ENCODE peak calls at places on chromosomes 2 and 18, in five cellular contexts. H is WTC11, N is HepG2, Q is K562, L is H1. I is an unnamed sample.

GRCh38 chr2:120539937-120540718 is 194.2 kb downstream of the INHBB start:
- DNase-seq in N (peak), Q (no peak), H (no peak), L (no peak), I (no peak)

GRCh38 chr2:241720560-241720959 is 13.9 kb upstream of the D2HGDH start:
- DNase-seq in H (no peak), L (no peak), N (no peak), Q (no peak), I (no peak)

GRCh38 chr2:175806115-175806470 is 196.0 kb downstream of the LNPK start:
- DNase-seq in N (no peak), L (no peak), H (no peak), Q (no peak), I (no peak)

GRCh38 chr2:211468881-211469280 is 912.5 kb downstream of the CPS1 start:
- DNase-seq in H (no peak), Q (no peak), L (no peak), N (no peak), I (no peak)

GRCh38 chr2:100988630-100989417 is 13.3 kb upstream of the RPL31 start:
- DNase-seq in Q (no peak), L (no peak), N (no peak), H (no peak), I (no peak)

GRCh38 chr2:74887445-74887951 is 53.6 kb downstream of the HK2 start:
- DNase-seq in L (no peak), N (no peak), Q (no peak), H (no peak), I (no peak)

GRCh38 chr18:48897531-48897930 is 53.2 kb downstream of the SMAD7 start:
- DNase-seq in Q (no peak), H (no peak), L (no peak), N (no peak), I (no peak)

GRCh38 chr2:104872866-104873688 is 19.2 kb downstream of the POU3F3 start:
- DNase-seq in N (peak), Q (peak), H (peak), L (peak), I (no peak)

GRCh38 chr18:11005528-11005927 is 143.8 kb downstream of the PIEZO2 start:
- DNase-seq in L (no peak), H (no peak), Q (no peak), N (peak), I (peak)

GRCh38 chr2:128324008-128324896 is 5.6 kb upstream of the HS6ST1 start:
- DNase-seq in N (no peak), H (peak), L (no peak), Q (no peak), I (no peak)

GRCh38 chr2:165697727-165698620 is 96.1 kb downstream of the GALNT3 start:
- DNase-seq in N (no peak), H (no peak), L (no peak), Q (no peak), I (no peak)

GRCh38 chr2:102703748-102704147 is 58.1 kb upstream of the TMEM182 start:
- DNase-seq in N (peak), H (no peak), Q (peak), L (no peak), I (no peak)

GRCh38 chr2:102707796-102708713 is 53.8 kb upstream of the TMEM182 start:
- DNase-seq in Q (no peak), N (no peak), H (no peak), L (no peak), I (no peak)

GRCh38 chr2:102703305-102703704 is 58.5 kb upstream of the TMEM182 start:
- DNase-seq in L (no peak), N (no peak), H (no peak), Q (no peak), I (no peak)

GRCh38 chr2:102704531-102704930 is 57.3 kb upstream of the TMEM182 start:
- DNase-seq in L (no peak), Q (no peak), N (no peak), H (no peak), I (no peak)

GRCh38 chr2:102708847-102709559 is 52.8 kb upstream of the TMEM182 start:
- DNase-seq in H (no peak), Q (no peak), N (peak), L (no peak), I (no peak)
- TF ChIP-seq ATF2 in H (no peak), Q (no peak), N (peak), L (no peak), I (no peak)

DNA sequence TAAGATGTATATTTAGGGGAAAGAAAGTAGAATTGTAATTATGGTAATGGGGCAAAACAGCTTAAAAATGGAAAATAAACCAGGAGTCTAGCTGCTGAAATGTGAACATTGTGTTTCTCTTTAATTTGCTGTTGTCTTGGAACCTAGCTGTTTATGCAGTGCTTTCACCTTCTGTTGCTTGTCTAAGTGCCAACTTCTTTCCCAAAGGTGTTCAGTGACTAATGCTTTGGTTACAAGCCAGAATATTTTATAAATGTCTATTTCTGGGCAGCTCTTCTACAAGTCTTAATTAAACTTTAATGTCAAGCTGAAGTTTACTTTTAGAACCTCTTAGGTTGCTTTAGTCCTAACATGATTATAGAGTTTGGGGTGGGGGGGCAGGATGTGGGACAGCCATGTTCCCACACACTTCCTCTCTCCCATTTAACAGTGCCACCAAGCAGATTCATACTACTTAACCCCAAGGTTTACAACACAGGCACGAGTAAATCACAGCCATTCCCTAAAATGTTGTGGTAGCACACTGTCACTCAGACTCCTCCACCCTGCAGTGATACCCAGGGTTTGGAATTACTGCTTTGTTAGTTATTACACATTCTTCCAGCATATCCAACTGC is 60.6 kb downstream of the ITGA4 start:
- DNase-seq in L (no peak), H (no peak), N (no peak), Q (no peak), I (no peak)
- TF ChIP-seq ATF2 in L (no peak), H (no peak), N (no peak), Q (no peak), I (no peak)

GRCh38 chr18:45248240-45248903 is 366.9 kb upstream of the SLC14A2 start:
- DNase-seq in Q (no peak), N (no peak), H (no peak), L (no peak), I (no peak)
- TF ChIP-seq ATF2 in Q (no peak), N (no peak), H (no peak), L (no peak), I (no peak)

GRCh38 chr2:181678033-181678586 is 2.2 kb downstream of the NEUROD1 start:
- DNase-seq in Q (peak), H (peak), L (peak), N (peak), I (no peak)
- TF ChIP-seq ATF2 in Q (no peak), H (no peak), L (no peak), N (peak), I (no peak)

GRCh38 chr2:33421820-33422219 is 54.6 kb upstream of the RASGRP3 start:
- DNase-seq in H (no peak), N (no peak), L (no peak), Q (no peak), I (no peak)

GRCh38 chr2:33420726-33421125 is 55.7 kb upstream of the RASGRP3 start:
- DNase-seq in H (no peak), N (no peak), Q (no peak), L (no peak), I (no peak)

GRCh38 chr2:33417093-33417492 is 59.4 kb upstream of the RASGRP3 start:
- DNase-seq in H (no peak), L (no peak), N (no peak), Q (no peak), I (no peak)

GRCh38 chr2:33425156-33425555 is 51.3 kb upstream of the RASGRP3 start:
- DNase-seq in Q (no peak), N (no peak), L (no peak), H (no peak), I (no peak)

GRCh38 chr2:33419548-33420255 is 56.7 kb upstream of the RASGRP3 start:
- DNase-seq in H (no peak), N (no peak), L (no peak), Q (no peak), I (no peak)
- TF ChIP-seq ATF2 in H (no peak), N (no peak), L (no peak), Q (no peak), I (no peak)

DNA sequence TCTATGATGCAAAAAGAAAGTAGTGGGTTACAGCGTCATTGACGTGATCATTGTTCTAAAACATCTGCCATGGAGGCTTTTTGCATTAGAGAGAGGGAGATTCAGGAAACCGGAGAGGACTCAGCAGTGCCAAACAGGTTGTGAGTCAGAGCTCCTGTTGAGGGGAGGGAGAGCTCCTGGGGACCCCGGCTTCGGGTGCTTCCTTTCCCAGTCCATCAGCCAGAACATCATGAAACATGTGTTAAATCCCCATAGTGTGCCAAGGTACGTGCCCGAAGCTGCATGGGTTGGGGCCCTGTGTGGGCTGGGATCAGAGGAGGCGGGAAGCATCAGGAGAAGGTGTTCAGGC is 793 bp upstream of the CYRIA start:
- DNase-seq in L (peak), Q (no peak), N (no peak), H (peak), I (no peak)
- TF ChIP-seq ATF2 in L (no peak), Q (no peak), N (no peak), H (no peak), I (no peak)

GRCh38 chr2:223297788-223298187 is 245.8 kb downstream of the KCNE4 start:
- DNase-seq in L (no peak), N (no peak), Q (no peak), H (no peak), I (no peak)
- TF ChIP-seq ATF2 in L (no peak), N (no peak), Q (no peak), H (no peak), I (no peak)